ENCODE peak calls at places on chromosomes 1 and 21, in six cellular contexts. One of them, this sample, is unnamed.

GRCh38 chr21:42794551-42794950 is 84.8 kb downstream of the WDR4 start:
- DNase-seq in heart left ventricle: no peak
- DNase-seq in naive thymus-derived CD4-positive, alpha-beta T cell: no peak
- DNase-seq in mesenchymal stem cell: no peak
- DNase-seq in tibial artery: no peak
- DNase-seq in left ventricle myocardium inferior: no peak
- DNase-seq in this sample: no peak

GRCh38 chr21:44425895-44426662 is 29.2 kb upstream of the LRRC3 start:
- DNase-seq in heart left ventricle: no peak
- DNase-seq in naive thymus-derived CD4-positive, alpha-beta T cell: no peak
- DNase-seq in mesenchymal stem cell: no peak
- DNase-seq in tibial artery: peak
- DNase-seq in left ventricle myocardium inferior: peak
- DNase-seq in this sample: no peak

GRCh38 chr1:151485685-151486255 is 25.4 kb upstream of the CGN start:
- DNase-seq in heart left ventricle: no peak
- DNase-seq in naive thymus-derived CD4-positive, alpha-beta T cell: no peak
- DNase-seq in mesenchymal stem cell: no peak
- DNase-seq in tibial artery: no peak
- DNase-seq in left ventricle myocardium inferior: no peak
- DNase-seq in this sample: no peak

GRCh38 chr1:196160066-196160795 is 448.0 kb downstream of the KCNT2 start:
- DNase-seq in heart left ventricle: no peak
- DNase-seq in naive thymus-derived CD4-positive, alpha-beta T cell: no peak
- DNase-seq in mesenchymal stem cell: no peak
- DNase-seq in tibial artery: no peak
- DNase-seq in left ventricle myocardium inferior: no peak
- DNase-seq in this sample: no peak

GRCh38 chr1:3481836-3482589 is 27.5 kb downstream of the ARHGEF16 start:
- DNase-seq in heart left ventricle: no peak
- DNase-seq in naive thymus-derived CD4-positive, alpha-beta T cell: no peak
- DNase-seq in mesenchymal stem cell: no peak
- DNase-seq in tibial artery: no peak
- DNase-seq in left ventricle myocardium inferior: no peak
- DNase-seq in this sample: no peak

GRCh38 chr1:238466459-238466858 is 575.7 kb upstream of the ZP4 start:
- DNase-seq in heart left ventricle: no peak
- DNase-seq in naive thymus-derived CD4-positive, alpha-beta T cell: no peak
- DNase-seq in mesenchymal stem cell: peak
- DNase-seq in tibial artery: no peak
- DNase-seq in left ventricle myocardium inferior: no peak
- DNase-seq in this sample: no peak

GRCh38 chr1:231512147-231512698 is 16.2 kb upstream of the TSNAX start:
- DNase-seq in heart left ventricle: no peak
- DNase-seq in naive thymus-derived CD4-positive, alpha-beta T cell: no peak
- DNase-seq in mesenchymal stem cell: peak
- DNase-seq in tibial artery: no peak
- DNase-seq in left ventricle myocardium inferior: no peak
- DNase-seq in this sample: no peak

GRCh38 chr1:33182452-33182851 is 609 bp upstream of the TRIM62 start:
- DNase-seq in heart left ventricle: no peak
- DNase-seq in naive thymus-derived CD4-positive, alpha-beta T cell: no peak
- DNase-seq in mesenchymal stem cell: peak
- DNase-seq in tibial artery: no peak
- DNase-seq in left ventricle myocardium inferior: no peak
- DNase-seq in this sample: no peak

GRCh38 chr1:23210963-23211362 is 6.3 kb downstream of the HTR1D start:
- DNase-seq in heart left ventricle: no peak
- DNase-seq in naive thymus-derived CD4-positive, alpha-beta T cell: no peak
- DNase-seq in mesenchymal stem cell: no peak
- DNase-seq in tibial artery: no peak
- DNase-seq in left ventricle myocardium inferior: no peak
- DNase-seq in this sample: no peak

GRCh38 chr21:42562258-42562657 is 48.6 kb downstream of the SLC37A1 start:
- DNase-seq in heart left ventricle: no peak
- DNase-seq in naive thymus-derived CD4-positive, alpha-beta T cell: no peak
- DNase-seq in mesenchymal stem cell: no peak
- DNase-seq in tibial artery: no peak
- DNase-seq in left ventricle myocardium inferior: no peak
- DNase-seq in this sample: no peak

GRCh38 chr1:117860906-117861610 is 68.4 kb downstream of the GDAP2 start:
- DNase-seq in heart left ventricle: no peak
- DNase-seq in naive thymus-derived CD4-positive, alpha-beta T cell: no peak
- DNase-seq in mesenchymal stem cell: peak
- DNase-seq in tibial artery: no peak
- DNase-seq in left ventricle myocardium inferior: no peak
- DNase-seq in this sample: no peak

GRCh38 chr1:57270926-57271698 is 152.7 kb downstream of the DAB1 start:
- DNase-seq in heart left ventricle: no peak
- DNase-seq in naive thymus-derived CD4-positive, alpha-beta T cell: no peak
- DNase-seq in mesenchymal stem cell: no peak
- DNase-seq in tibial artery: no peak
- DNase-seq in left ventricle myocardium inferior: no peak
- DNase-seq in this sample: no peak

GRCh38 chr1:41884256-41885240 is 34.2 kb downstream of the HIVEP3 start:
- DNase-seq in heart left ventricle: no peak
- DNase-seq in naive thymus-derived CD4-positive, alpha-beta T cell: no peak
- DNase-seq in mesenchymal stem cell: no peak
- DNase-seq in tibial artery: no peak
- DNase-seq in left ventricle myocardium inferior: no peak
- DNase-seq in this sample: no peak

GRCh38 chr1:186738896-186739295 is 58.7 kb upstream of the PTGS2 start:
- DNase-seq in heart left ventricle: no peak
- DNase-seq in naive thymus-derived CD4-positive, alpha-beta T cell: no peak
- DNase-seq in mesenchymal stem cell: no peak
- DNase-seq in tibial artery: no peak
- DNase-seq in left ventricle myocardium inferior: no peak
- DNase-seq in this sample: no peak

GRCh38 chr1:60562715-60563114 is 489.1 kb upstream of the C1orf87 start:
- DNase-seq in heart left ventricle: no peak
- DNase-seq in naive thymus-derived CD4-positive, alpha-beta T cell: no peak
- DNase-seq in mesenchymal stem cell: no peak
- DNase-seq in tibial artery: no peak
- DNase-seq in left ventricle myocardium inferior: no peak
- DNase-seq in this sample: no peak

GRCh38 chr21:36135391-36136094 is 664 bp downstream of the CBR3 start:
- DNase-seq in heart left ventricle: peak
- DNase-seq in naive thymus-derived CD4-positive, alpha-beta T cell: peak
- DNase-seq in mesenchymal stem cell: peak
- DNase-seq in tibial artery: peak
- DNase-seq in left ventricle myocardium inferior: peak
- DNase-seq in this sample: peak

GRCh38 chr1:154407021-154407865 is 2.1 kb downstream of the IL6R start:
- DNase-seq in heart left ventricle: no peak
- DNase-seq in naive thymus-derived CD4-positive, alpha-beta T cell: peak
- DNase-seq in mesenchymal stem cell: peak
- DNase-seq in tibial artery: no peak
- DNase-seq in left ventricle myocardium inferior: no peak
- DNase-seq in this sample: no peak
- H3K27ac ChIP-seq in heart left ventricle: peak
- H3K27ac ChIP-seq in naive thymus-derived CD4-positive, alpha-beta T cell: peak
- H3K27ac ChIP-seq in mesenchymal stem cell: no peak
- H3K27ac ChIP-seq in tibial artery: peak
- H3K27ac ChIP-seq in left ventricle myocardium inferior: peak
- H3K27ac ChIP-seq in this sample: peak

GRCh38 chr1:21910528-21911204 is 26.4 kb downstream of the HSPG2 start:
- DNase-seq in heart left ventricle: no peak
- DNase-seq in naive thymus-derived CD4-positive, alpha-beta T cell: no peak
- DNase-seq in mesenchymal stem cell: no peak
- DNase-seq in tibial artery: no peak
- DNase-seq in left ventricle myocardium inferior: no peak
- DNase-seq in this sample: no peak

GRCh38 chr1:21913258-21913657 is 23.9 kb downstream of the HSPG2 start:
- DNase-seq in heart left ventricle: no peak
- DNase-seq in naive thymus-derived CD4-positive, alpha-beta T cell: no peak
- DNase-seq in mesenchymal stem cell: no peak
- DNase-seq in tibial artery: no peak
- DNase-seq in left ventricle myocardium inferior: no peak
- DNase-seq in this sample: no peak

GRCh38 chr1:21909787-21910503 is 27.2 kb downstream of the HSPG2 start:
- DNase-seq in heart left ventricle: peak
- DNase-seq in naive thymus-derived CD4-positive, alpha-beta T cell: peak
- DNase-seq in mesenchymal stem cell: peak
- DNase-seq in tibial artery: peak
- DNase-seq in left ventricle myocardium inferior: peak
- DNase-seq in this sample: no peak

GRCh38 chr1:21912038-21912758 is 24.9 kb downstream of the HSPG2 start:
- DNase-seq in heart left ventricle: no peak
- DNase-seq in naive thymus-derived CD4-positive, alpha-beta T cell: no peak
- DNase-seq in mesenchymal stem cell: no peak
- DNase-seq in tibial artery: no peak
- DNase-seq in left ventricle myocardium inferior: no peak
- DNase-seq in this sample: no peak

DNA sequence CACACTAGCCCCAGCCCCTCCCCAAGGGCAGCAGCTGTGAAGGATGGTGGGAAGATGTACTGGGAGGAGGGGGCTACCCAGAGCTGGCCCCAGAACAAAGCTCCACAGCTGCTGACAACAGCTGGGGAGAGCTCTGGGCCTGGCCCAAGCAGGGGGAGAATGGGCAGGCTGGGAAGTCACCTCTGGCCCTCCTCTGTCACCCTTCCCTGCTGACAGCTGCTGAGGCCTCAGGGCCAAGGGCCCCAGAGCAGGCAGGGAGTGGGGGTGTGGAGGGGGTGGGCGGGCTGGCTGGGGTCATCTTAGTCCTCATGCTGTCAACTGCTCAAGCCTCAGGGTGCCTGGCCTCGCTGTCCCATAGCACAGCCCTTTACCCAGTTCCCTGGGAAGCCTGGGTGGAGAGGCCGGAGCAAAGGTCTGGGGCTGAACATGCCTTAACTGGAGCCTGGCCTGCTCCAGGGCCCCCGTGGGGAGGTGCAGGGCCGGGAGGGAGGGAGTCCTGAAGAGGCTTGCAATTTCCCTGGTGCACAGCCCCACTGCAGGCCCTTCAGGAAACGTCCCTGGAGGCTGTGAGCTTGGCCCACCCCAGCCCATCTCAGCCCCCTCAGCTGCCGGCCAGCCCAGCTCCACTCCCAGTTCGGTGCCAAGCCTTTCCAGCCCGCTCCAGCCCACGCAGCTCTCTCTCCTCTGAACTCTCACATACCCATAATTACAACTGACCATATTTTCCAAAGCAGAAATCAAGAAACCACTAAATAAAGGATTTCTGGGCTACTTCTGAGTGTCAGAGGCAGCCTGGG is 25.7 kb downstream of the HSPG2 start:
- DNase-seq in heart left ventricle: peak
- DNase-seq in naive thymus-derived CD4-positive, alpha-beta T cell: no peak
- DNase-seq in mesenchymal stem cell: peak
- DNase-seq in tibial artery: peak
- DNase-seq in left ventricle myocardium inferior: peak
- DNase-seq in this sample: no peak
- H3K27ac ChIP-seq in heart left ventricle: peak
- H3K27ac ChIP-seq in naive thymus-derived CD4-positive, alpha-beta T cell: no peak
- H3K27ac ChIP-seq in mesenchymal stem cell: peak
- H3K27ac ChIP-seq in tibial artery: peak
- H3K27ac ChIP-seq in left ventricle myocardium inferior: peak
- H3K27ac ChIP-seq in this sample: no peak

GRCh38 chr1:209618756-209619420 is 33.3 kb downstream of the LAMB3 start:
- DNase-seq in heart left ventricle: peak
- DNase-seq in naive thymus-derived CD4-positive, alpha-beta T cell: no peak
- DNase-seq in mesenchymal stem cell: no peak
- DNase-seq in tibial artery: no peak
- DNase-seq in left ventricle myocardium inferior: peak
- DNase-seq in this sample: peak
- H3K27ac ChIP-seq in heart left ventricle: no peak
- H3K27ac ChIP-seq in naive thymus-derived CD4-positive, alpha-beta T cell: no peak
- H3K27ac ChIP-seq in mesenchymal stem cell: no peak
- H3K27ac ChIP-seq in tibial artery: no peak
- H3K27ac ChIP-seq in left ventricle myocardium inferior: peak
- H3K27ac ChIP-seq in this sample: peak

GRCh38 chr1:86774305-86775304 is 70.2 kb downstream of the SH3GLB1 start:
- DNase-seq in heart left ventricle: peak
- DNase-seq in naive thymus-derived CD4-positive, alpha-beta T cell: no peak
- DNase-seq in mesenchymal stem cell: peak
- DNase-seq in tibial artery: peak
- DNase-seq in left ventricle myocardium inferior: peak
- DNase-seq in this sample: no peak

GRCh38 chr1:86773331-86774288 is 69.2 kb downstream of the SH3GLB1 start:
- DNase-seq in heart left ventricle: no peak
- DNase-seq in naive thymus-derived CD4-positive, alpha-beta T cell: no peak
- DNase-seq in mesenchymal stem cell: no peak
- DNase-seq in tibial artery: no peak
- DNase-seq in left ventricle myocardium inferior: no peak
- DNase-seq in this sample: no peak

GRCh38 chr1:86778510-86779218 is 74.3 kb downstream of the SH3GLB1 start:
- DNase-seq in heart left ventricle: no peak
- DNase-seq in naive thymus-derived CD4-positive, alpha-beta T cell: no peak
- DNase-seq in mesenchymal stem cell: no peak
- DNase-seq in tibial artery: no peak
- DNase-seq in left ventricle myocardium inferior: no peak
- DNase-seq in this sample: no peak

GRCh38 chr1:86776108-86776507 is 71.7 kb downstream of the SH3GLB1 start:
- DNase-seq in heart left ventricle: no peak
- DNase-seq in naive thymus-derived CD4-positive, alpha-beta T cell: no peak
- DNase-seq in mesenchymal stem cell: no peak
- DNase-seq in tibial artery: no peak
- DNase-seq in left ventricle myocardium inferior: no peak
- DNase-seq in this sample: no peak

GRCh38 chr1:86775395-86775794 is 71.0 kb downstream of the SH3GLB1 start:
- DNase-seq in heart left ventricle: no peak
- DNase-seq in naive thymus-derived CD4-positive, alpha-beta T cell: no peak
- DNase-seq in mesenchymal stem cell: no peak
- DNase-seq in tibial artery: no peak
- DNase-seq in left ventricle myocardium inferior: no peak
- DNase-seq in this sample: no peak
- H3K27ac ChIP-seq in heart left ventricle: peak
- H3K27ac ChIP-seq in naive thymus-derived CD4-positive, alpha-beta T cell: no peak
- H3K27ac ChIP-seq in mesenchymal stem cell: no peak
- H3K27ac ChIP-seq in tibial artery: no peak
- H3K27ac ChIP-seq in left ventricle myocardium inferior: no peak
- H3K27ac ChIP-seq in this sample: no peak